ENCODE peak calls at places on chromosomes 7 and 10, in nine cellular contexts. Q is uterus, A is thoracic aorta, J is nephron progenitor cell, U is neural progenitor cell, C is HFF-Myc, H is GM23338, X is AG09319, F is ovary. Y is an unnamed sample.

GRCh38 chr10:17880596-17880995 is 71.1 kb upstream of the SLC39A12 start:
- DNase-seq in Q (no peak), A (no peak), J (no peak), U (no peak), C (no peak), H (no peak), X (no peak), F (no peak), Y (no peak)

GRCh38 chr10:96448021-96448457 is 65.7 kb downstream of the TLL2 start:
- DNase-seq in Q (no peak), A (no peak), J (no peak), U (peak; percentile 21), C (no peak), H (no peak), X (no peak), F (peak; percentile 41), Y (peak; percentile 44)

GRCh38 chr7:98982686-98983085 is 104.4 kb downstream of the TRRAP start:
- DNase-seq in Q (no peak), A (no peak), J (no peak), U (no peak), C (no peak), H (no peak), X (no peak), F (no peak), Y (no peak)

GRCh38 chr7:99079104-99079503 is 64.8 kb downstream of the SMURF1 start:
- DNase-seq in Q (no peak), A (no peak), J (no peak), U (no peak), C (no peak), H (no peak), X (no peak), F (no peak), Y (peak; percentile 31)

GRCh38 chr7:101035941-101036340 is 16.1 kb downstream of the MUC17 start:
- DNase-seq in Q (no peak), A (no peak), J (no peak), U (no peak), C (no peak), H (no peak), X (no peak), F (no peak), Y (no peak)

GRCh38 chr7:21253740-21254687 is 173.9 kb upstream of the SP4 start:
- DNase-seq in Q (no peak), A (no peak), J (peak; percentile 74), U (peak; percentile 91), C (peak; percentile 3), H (peak; percentile 94), X (no peak), F (no peak), Y (peak; percentile 26)

GRCh38 chr7:30459591-30460245 is 18.9 kb downstream of the NOD1 start:
- DNase-seq in Q (peak; percentile 83), A (no peak), J (no peak), U (no peak), C (peak; percentile 90), H (no peak), X (peak; percentile 77), F (peak; percentile 77), Y (no peak)

GRCh38 chr7:136063337-136063666 is 86.1 kb upstream of the MTPN start:
- DNase-seq in Q (no peak), A (no peak), J (no peak), U (no peak), C (no peak), H (no peak), X (no peak), F (no peak), Y (no peak)

GRCh38 chr7:16657656-16658279 is 11.8 kb downstream of the BZW2 start:
- DNase-seq in Q (no peak), A (no peak), J (no peak), U (peak; percentile 59), C (peak; percentile 80), H (peak; percentile 84), X (peak; percentile 69), F (no peak), Y (no peak)

GRCh38 chr7:129188892-129189660 is 643 bp downstream of the SMO start:
- DNase-seq in Q (peak; percentile 27), A (no peak), J (peak; percentile 60), U (peak; percentile 60), C (no peak), H (peak; percentile 53), X (no peak), F (peak; percentile 59), Y (peak; percentile 68)

GRCh38 chr10:68171539-68172080 is 60.3 kb downstream of the ATOH7 start:
- DNase-seq in Q (no peak), A (no peak), J (no peak), U (no peak), C (no peak), H (no peak), X (no peak), F (no peak), Y (no peak)

GRCh38 chr10:23448802-23449570 is 10.1 kb downstream of the OTUD1 start:
- DNase-seq in Q (no peak), A (no peak), J (no peak), U (no peak), C (no peak), H (no peak), X (no peak), F (no peak), Y (peak; percentile 70)

GRCh38 chr7:37289781-37290180 is 158.9 kb downstream of the ELMO1 start:
- DNase-seq in Q (no peak), A (no peak), J (no peak), U (no peak), C (no peak), H (no peak), X (no peak), F (no peak), Y (no peak)

GRCh38 chr10:89516149-89516832 is 19.1 kb downstream of the SLC16A12 start:
- DNase-seq in Q (peak; percentile 68), A (no peak), J (no peak), U (no peak), C (peak; percentile 58), H (peak; percentile 36), X (no peak), F (peak; percentile 69), Y (no peak)

DNA sequence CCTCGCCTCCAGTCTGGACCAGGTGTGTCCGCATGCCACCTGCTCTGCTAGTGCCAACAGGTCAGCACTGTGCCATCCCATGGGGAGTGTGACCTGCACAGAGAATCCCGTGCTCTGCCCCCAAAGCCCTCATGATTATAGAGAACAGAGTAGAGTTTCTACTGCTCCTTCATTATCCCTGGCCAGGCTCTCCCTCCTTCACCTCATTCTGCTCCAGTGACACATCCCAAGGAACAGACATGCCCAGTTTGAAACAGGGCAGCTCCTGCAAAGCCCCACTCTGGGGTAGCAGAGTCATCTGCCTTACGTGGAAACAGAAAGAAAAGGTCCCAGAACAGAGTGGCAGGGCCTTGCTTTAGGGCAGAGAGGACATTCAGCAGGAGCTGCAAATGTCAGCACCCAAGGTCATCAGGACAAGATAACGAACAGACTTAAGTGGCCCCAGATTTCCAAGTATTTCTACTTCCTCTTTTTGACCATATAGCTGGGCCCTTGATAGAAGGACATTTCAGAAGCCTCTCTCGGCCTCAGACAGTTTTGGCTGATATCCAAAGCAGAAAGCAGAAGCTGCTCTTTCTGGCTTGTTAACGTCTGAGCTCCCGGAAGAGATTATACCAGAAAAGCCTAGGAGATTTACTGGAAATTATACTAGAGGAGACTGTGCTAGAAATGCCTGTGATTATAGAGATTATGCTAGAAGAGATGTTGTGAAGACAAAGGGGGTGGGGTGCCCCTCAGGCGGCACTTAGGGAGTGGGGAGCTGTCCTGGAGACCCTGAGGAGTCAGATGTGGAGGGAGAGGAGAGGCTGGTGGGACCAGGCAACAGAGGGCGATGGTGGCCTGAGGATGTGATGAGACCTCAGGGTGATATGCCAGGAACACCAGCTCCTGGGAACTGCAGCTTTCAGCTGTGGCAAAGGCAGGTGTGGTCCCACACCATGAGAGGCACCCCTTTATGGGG is 12.6 kb downstream of the TMEM176B start:
- DNase-seq in Q (no peak), A (no peak), J (no peak), U (no peak), C (no peak), H (peak; percentile 33), X (no peak), F (no peak), Y (no peak)
- TF ChIP-seq CTCF in Q (no peak), A (no peak), J (no peak), U (peak; percentile 15), C (no peak), H (no peak), X (no peak), F (no peak), Y (no peak)

GRCh38 chr10:5776150-5776880 is 36.9 kb downstream of the GDI2 start:
- DNase-seq in Q (no peak), A (no peak), J (no peak), U (peak; percentile 57), C (no peak), H (peak; percentile 70), X (no peak), F (no peak), Y (no peak)
- TF ChIP-seq CTCF in Q (no peak), A (no peak), J (no peak), U (peak; percentile 49), C (no peak), H (peak; percentile 56), X (peak; percentile 19), F (no peak), Y (no peak)

GRCh38 chr10:117324367-117324766 is 50.9 kb downstream of the PDZD8 start:
- DNase-seq in Q (no peak), A (no peak), J (no peak), U (no peak), C (no peak), H (no peak), X (no peak), F (no peak), Y (no peak)

GRCh38 chr10:117313641-117314040 is 61.6 kb downstream of the PDZD8 start:
- DNase-seq in Q (no peak), A (no peak), J (no peak), U (no peak), C (no peak), H (no peak), X (no peak), F (no peak), Y (no peak)

GRCh38 chr10:117320050-117320665 is 55.1 kb downstream of the PDZD8 start:
- DNase-seq in Q (no peak), A (no peak), J (peak; percentile 4), U (peak; percentile 53), C (no peak), H (peak; percentile 71), X (no peak), F (no peak), Y (peak; percentile 19)

GRCh38 chr10:117322258-117322657 is 53.0 kb downstream of the PDZD8 start:
- DNase-seq in Q (no peak), A (no peak), J (no peak), U (no peak), C (no peak), H (no peak), X (no peak), F (no peak), Y (no peak)

GRCh38 chr10:117318909-117319308 is 56.3 kb downstream of the PDZD8 start:
- DNase-seq in Q (no peak), A (no peak), J (no peak), U (no peak), C (no peak), H (no peak), X (no peak), F (no peak), Y (no peak)
- TF ChIP-seq CTCF in Q (no peak), A (peak; percentile 10), J (peak; percentile 33), U (peak; percentile 39), C (no peak), H (peak; percentile 52), X (peak; percentile 43), F (no peak), Y (no peak)

DNA sequence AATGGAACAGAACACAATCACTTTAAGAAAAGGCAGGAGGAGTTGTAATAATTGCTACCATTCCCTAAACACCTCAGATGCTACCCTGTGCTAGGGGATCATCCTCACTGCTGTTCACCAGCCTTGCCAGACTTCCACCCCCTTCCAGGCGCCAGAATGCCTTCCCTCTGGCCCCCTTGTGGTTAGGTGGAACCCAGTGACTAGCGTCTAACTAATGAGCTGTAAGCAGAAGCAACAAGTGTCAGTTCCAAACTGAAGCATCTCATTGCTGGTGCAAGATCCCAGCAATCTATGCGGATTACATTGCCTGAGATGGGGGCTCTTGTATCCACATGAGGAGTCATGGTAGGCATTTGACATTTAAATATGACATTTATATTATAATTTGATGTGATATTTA is 86.6 kb downstream of the FRMD4A start:
- DNase-seq in Q (no peak), A (no peak), J (no peak), U (peak; percentile 61), C (no peak), H (peak; percentile 73), X (no peak), F (no peak), Y (no peak)
- TF ChIP-seq CTCF in Q (no peak), A (no peak), J (no peak), U (peak; percentile 55), C (peak; percentile 25), H (peak; percentile 63), X (no peak), F (no peak), Y (no peak)